ENCODE peak calls at places on chromosome 5, in five cellular contexts. Z, C, P, K and Y are unnamed samples.

GRCh38 chr5:5929231-5929630 is 449.1 kb downstream of the MED10 start:
- DNase-seq in P (no peak), Z (no peak), K (no peak), C (no peak), Y (no peak)

GRCh38 chr5:149141957-149142851 is 911 bp downstream of the ABLIM3 start:
- DNase-seq in P (no peak), C (no peak), Z (peak; percentile 38), K (peak; percentile 62), Y (no peak)

GRCh38 chr5:151675225-151675955 is 11.3 kb downstream of the SPARC start:
- DNase-seq in Z (no peak), C (no peak), K (no peak), P (no peak), Y (no peak)

GRCh38 chr5:76081811-76082783 is 1.1 kb upstream of the SV2C start:
- DNase-seq in Z (no peak), K (no peak), P (peak; percentile 28), C (no peak), Y (peak; percentile 43)

GRCh38 chr5:151496041-151496484 is 48.7 kb downstream of the SLC36A1 start:
- DNase-seq in Z (no peak), C (no peak), K (no peak), P (no peak), Y (no peak)

GRCh38 chr5:124906339-124907097 is 160.1 kb upstream of the ZNF608 start:
- DNase-seq in Z (peak; percentile 76), P (no peak), C (peak; percentile 35), K (peak; percentile 80), Y (no peak)

GRCh38 chr5:83474170-83474796 is 2.7 kb downstream of the VCAN start:
- DNase-seq in C (no peak), K (peak; percentile 81), P (peak; percentile 77), Z (peak; percentile 75), Y (peak; percentile 87)

GRCh38 chr5:94021246-94021645 is 279.8 kb upstream of the POU5F2 start:
- DNase-seq in P (no peak), C (peak; percentile 44), Z (no peak), K (no peak), Y (no peak)

GRCh38 chr5:42715791-42716190 is 40.8 kb upstream of the CCDC152 start:
- DNase-seq in K (no peak), P (no peak), C (no peak), Z (no peak), Y (no peak)

GRCh38 chr5:178221857-178222256 is 10.7 kb downstream of the PHYKPL start:
- DNase-seq in Z (no peak), K (no peak), P (no peak), C (no peak), Y (peak; percentile 9)

GRCh38 chr5:18395126-18396110 is 761.2 kb downstream of the TAF11L14 start:
- DNase-seq in P (no peak), Z (no peak), C (no peak), K (no peak), Y (no peak)

GRCh38 chr5:39361306-39361705 is 3.0 kb downstream of the C9 start:
- DNase-seq in P (no peak), K (no peak), C (no peak), Z (no peak), Y (no peak)

GRCh38 chr5:15598294-15598902 is 98.4 kb downstream of the FBXL7 start:
- DNase-seq in K (no peak), P (no peak), C (no peak), Z (no peak), Y (no peak)